ENCODE peak calls at places on chromosomes 4 and X, in four cellular contexts. J is stimulated activated CD8-positive, alpha-beta memory T cell treated with anti-CD3 and anti-CD28 coated beads, Interleukin-2, amount 100 ng/mL, for 1 hour; W is ureter; O is ovary. B is an unnamed sample.

GRCh38 chr4:1808396-1808795 is 15.3 kb downstream of the FGFR3 start:
- DNase-seq in W (no peak), O (no peak), J (no peak), B (no peak)

GRCh38 chr4:42152507-42153504 is at the start of gene BEND4:
- DNase-seq in J (no peak), W (no peak), O (no peak), B (no peak)

GRCh38 chrX:71910526-71911022 is at the start of gene NHSL2:
- DNase-seq in O (peak), W (no peak), J (no peak), B (no peak)

GRCh38 chr4:28636971-28637370 is 1776.3 kb downstream of the STIM2 start:
- DNase-seq in O (no peak), J (no peak), W (no peak), B (no peak)

GRCh38 chrX:115939070-115939469 is 231.5 kb upstream of the AGTR2 start:
- DNase-seq in W (no peak), J (no peak), O (no peak), B (no peak)

GRCh38 chrX:34656842-34657780 is at the start of gene TMEM47:
- DNase-seq in W (peak), J (no peak), O (peak), B (no peak)

GRCh38 chrX:47316276-47317025 is 53.9 kb upstream of the ZNF157 start:
- DNase-seq in W (no peak), J (no peak), O (no peak), B (no peak)

GRCh38 chr4:7719354-7720174 is 220.1 kb downstream of the AFAP1 start:
- DNase-seq in J (peak), O (peak), W (peak), B (peak)

GRCh38 chrX:32599156-32599555 is 612.2 kb downstream of the DMD start:
- DNase-seq in O (no peak), J (no peak), W (no peak), B (no peak)

GRCh38 chr4:55125763-55126541 is 557 bp upstream of the KDR start:
- DNase-seq in W (no peak), O (no peak), J (no peak), B (no peak)

GRCh38 chr4:83029688-83030087 is 5.3 kb upstream of the COPS4 start:
- DNase-seq in J (no peak), O (no peak), W (no peak), B (no peak)

GRCh38 chrX:154980330-154981115 is 42.0 kb downstream of the F8 start:
- DNase-seq in J (peak), O (peak), W (peak), B (peak)

GRCh38 chr4:107449611-107450369 is 270.2 kb downstream of the PAPSS1 start:
- DNase-seq in W (no peak), O (no peak), J (no peak), B (no peak)

B was measured in central memory CD8-positive, alpha-beta T cell.